ENCODE peak calls at places on chromosome 17, in four cellular contexts. One of them, this sample, is unnamed. For H3K4me1, H3K27me3 and H3K36me3, the result is how much of the 10 kb centered on the place peaks cover.

GRCh38 chr17:2954898-2955445 is 108.4 kb downstream of the OR1D5 start:
- DNase-seq in stomach: peak
- DNase-seq in thoracic aorta: no peak
- DNase-seq in uterus: no peak
- DNase-seq in this sample: no peak

GRCh38 chr17:17088104-17088485 is 45.8 kb downstream of the MPRIP start:
- DNase-seq in stomach: no peak
- DNase-seq in thoracic aorta: no peak
- DNase-seq in uterus: no peak
- DNase-seq in this sample: no peak

GRCh38 chr17:77420476-77420803 is 279.7 kb downstream of the SEC14L1 start:
- DNase-seq in uterus: no peak
- DNase-seq in stomach: no peak
- DNase-seq in thoracic aorta: no peak
- DNase-seq in this sample: no peak

GRCh38 chr17:3528604-3529511 is 28.8 kb downstream of the TRPV3 start:
- DNase-seq in uterus: no peak
- DNase-seq in stomach: no peak
- DNase-seq in thoracic aorta: no peak
- DNase-seq in this sample: peak

GRCh38 chr17:41530062-41531048 is 2.2 kb upstream of the KRT19 start:
- DNase-seq in uterus: peak
- DNase-seq in thoracic aorta: peak
- DNase-seq in stomach: peak
- DNase-seq in this sample: peak

GRCh38 chr17:36525888-36526287 is 8.8 kb downstream of the MYO19 start:
- DNase-seq in stomach: no peak
- DNase-seq in thoracic aorta: no peak
- DNase-seq in uterus: no peak
- DNase-seq in this sample: no peak

GRCh38 chr17:2814499-2815341 is 18.5 kb downstream of the RAP1GAP2 start:
- DNase-seq in thoracic aorta: no peak
- DNase-seq in uterus: no peak
- DNase-seq in stomach: no peak
- DNase-seq in this sample: peak

GRCh38 chr17:72365857-72366415 is 245.1 kb downstream of the SOX9 start:
- DNase-seq in stomach: no peak
- DNase-seq in thoracic aorta: no peak
- DNase-seq in uterus: no peak
- DNase-seq in this sample: no peak

GRCh38 chr17:38674013-38674748 is 576 bp downstream of the EPOP start:
- DNase-seq in thoracic aorta: no peak
- DNase-seq in uterus: no peak
- DNase-seq in stomach: peak
- DNase-seq in this sample: no peak

GRCh38 chr17:56891751-56892150 is 22.1 kb downstream of the TRIM25 start:
- DNase-seq in uterus: no peak
- DNase-seq in stomach: peak
- DNase-seq in thoracic aorta: no peak
- DNase-seq in this sample: no peak

GRCh38 chr17:65541453-65541852 is 20.0 kb downstream of the AXIN2 start:
- DNase-seq in thoracic aorta: no peak
- DNase-seq in uterus: no peak
- DNase-seq in stomach: no peak
- DNase-seq in this sample: no peak

GRCh38 chr17:44689492-44690217 is at the start of gene CCDC43:
- DNase-seq in uterus: peak
- DNase-seq in thoracic aorta: peak
- DNase-seq in stomach: peak
- DNase-seq in this sample: peak

GRCh38 chr17:82302991-82303943 is 14.1 kb downstream of the CD7 start:
- DNase-seq in stomach: no peak
- DNase-seq in thoracic aorta: no peak
- DNase-seq in uterus: no peak
- DNase-seq in this sample: peak

DNA sequence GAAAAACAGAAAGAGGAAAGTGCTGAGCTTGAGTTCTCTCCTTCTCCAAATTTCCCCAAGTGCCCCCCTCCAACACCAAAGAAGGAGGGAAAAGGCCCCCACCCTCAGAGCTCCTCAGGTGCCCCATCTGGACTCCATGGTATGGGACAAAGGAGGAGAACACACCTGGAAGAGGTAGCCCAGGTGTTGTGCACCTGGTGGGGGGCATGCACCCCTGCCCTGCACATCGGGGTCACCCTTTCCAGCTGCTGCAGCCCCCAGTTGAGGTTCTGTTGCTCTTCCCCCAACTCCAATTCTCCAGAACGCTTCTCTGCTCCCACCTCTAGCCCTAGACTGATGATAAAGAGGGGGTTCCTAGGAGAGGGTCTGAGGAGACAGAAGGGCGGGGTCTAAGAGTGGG is 3.0 kb upstream of the COL1A1 start:
- DNase-seq in thoracic aorta: no peak
- DNase-seq in uterus: peak
- DNase-seq in stomach: no peak
- DNase-seq in this sample: no peak
- H3K4me1 ChIP-seq in thoracic aorta: under half
- H3K4me1 ChIP-seq in uterus: under half
- H3K4me1 ChIP-seq in stomach: under half
- H3K4me1 ChIP-seq in this sample: under half

GRCh38 chr17:8482546-8482945 is 46.9 kb downstream of the NDEL1 start:
- DNase-seq in thoracic aorta: no peak
- DNase-seq in stomach: no peak
- DNase-seq in uterus: no peak
- DNase-seq in this sample: no peak
- H3K27me3 ChIP-seq in thoracic aorta: under half
- H3K27me3 ChIP-seq in stomach: under half
- H3K27me3 ChIP-seq in uterus: under half
- H3K27me3 ChIP-seq in this sample: under half

GRCh38 chr17:64155751-64156544 is 26.0 kb upstream of the ERN1 start:
- DNase-seq in uterus: peak
- DNase-seq in stomach: peak
- DNase-seq in thoracic aorta: no peak
- DNase-seq in this sample: no peak

GRCh38 chr17:64154321-64155089 is 24.6 kb upstream of the ERN1 start:
- DNase-seq in uterus: no peak
- DNase-seq in stomach: no peak
- DNase-seq in thoracic aorta: no peak
- DNase-seq in this sample: no peak

GRCh38 chr17:64155090-64155630 is 25.2 kb upstream of the ERN1 start:
- DNase-seq in uterus: no peak
- DNase-seq in stomach: no peak
- DNase-seq in thoracic aorta: no peak
- DNase-seq in this sample: no peak

GRCh38 chr17:64152428-64153125 is 22.6 kb upstream of the ERN1 start:
- DNase-seq in stomach: no peak
- DNase-seq in uterus: no peak
- DNase-seq in thoracic aorta: no peak
- DNase-seq in this sample: peak

GRCh38 chr17:64153565-64153964 is 23.6 kb upstream of the ERN1 start:
- DNase-seq in stomach: no peak
- DNase-seq in uterus: no peak
- DNase-seq in thoracic aorta: no peak
- DNase-seq in this sample: no peak
- H3K36me3 ChIP-seq in stomach: under half
- H3K36me3 ChIP-seq in uterus: under half
- H3K36me3 ChIP-seq in thoracic aorta: under half
- H3K36me3 ChIP-seq in this sample: under half

GRCh38 chr17:73564856-73565255 is 79.4 kb downstream of the SDK2 start:
- DNase-seq in thoracic aorta: no peak
- DNase-seq in stomach: no peak
- DNase-seq in uterus: no peak
- DNase-seq in this sample: no peak
- H3K4me1 ChIP-seq in thoracic aorta: under half
- H3K4me1 ChIP-seq in stomach: under half
- H3K4me1 ChIP-seq in uterus: under half
- H3K4me1 ChIP-seq in this sample: under half

DNA sequence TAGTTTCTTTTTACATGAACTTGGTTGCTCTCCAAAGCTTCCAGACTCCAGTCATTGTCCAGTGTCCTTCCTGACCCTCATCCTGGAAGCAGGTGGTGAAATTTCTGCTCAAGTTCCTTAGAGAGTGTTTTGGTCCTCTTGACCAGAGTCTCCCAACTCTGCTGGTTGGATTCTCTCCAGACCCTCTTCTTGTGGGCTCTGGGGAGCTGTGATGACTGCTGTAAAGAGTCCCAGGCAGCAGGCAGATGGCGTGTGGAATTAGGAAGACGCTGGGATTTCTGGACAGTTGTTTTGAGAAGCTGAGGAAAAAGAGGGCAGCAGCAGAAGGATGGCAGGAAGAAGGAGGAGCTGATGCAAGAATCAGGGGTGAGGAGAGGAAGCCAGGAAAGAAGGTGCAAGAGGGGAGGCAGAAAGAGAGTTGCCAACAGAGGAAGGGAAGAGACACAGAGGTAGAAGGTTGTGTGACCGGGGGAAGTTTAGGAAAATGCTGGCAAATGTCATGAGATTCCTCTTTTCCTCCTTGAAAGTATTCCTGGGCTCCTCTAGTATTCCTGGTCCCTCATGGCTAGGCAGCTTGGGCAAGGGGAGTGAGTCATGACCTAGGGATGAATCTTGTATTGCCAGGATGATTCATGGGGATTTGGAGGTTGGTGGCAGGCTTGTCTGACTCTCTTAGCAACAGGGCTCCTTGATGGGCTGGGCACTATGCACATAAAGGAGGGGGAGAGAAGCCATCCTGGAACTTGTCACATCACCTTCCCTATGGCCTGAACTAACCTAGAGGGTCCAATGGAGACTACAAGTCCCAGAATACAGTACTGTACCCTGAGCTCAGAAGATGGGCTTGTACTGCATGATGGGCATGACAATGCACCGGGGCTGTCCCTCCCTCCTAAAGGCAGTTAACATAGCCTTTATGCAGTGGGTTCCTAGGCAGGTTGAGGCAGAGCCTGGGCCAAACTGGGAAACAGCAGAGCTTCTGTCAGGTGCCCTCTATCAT is 1.9 kb upstream of the SEZ6 start:
- DNase-seq in stomach: no peak
- DNase-seq in thoracic aorta: no peak
- DNase-seq in uterus: no peak
- DNase-seq in this sample: no peak
- H3K27me3 ChIP-seq in stomach: half or more
- H3K27me3 ChIP-seq in thoracic aorta: under half
- H3K27me3 ChIP-seq in uterus: under half
- H3K27me3 ChIP-seq in this sample: under half

DNA sequence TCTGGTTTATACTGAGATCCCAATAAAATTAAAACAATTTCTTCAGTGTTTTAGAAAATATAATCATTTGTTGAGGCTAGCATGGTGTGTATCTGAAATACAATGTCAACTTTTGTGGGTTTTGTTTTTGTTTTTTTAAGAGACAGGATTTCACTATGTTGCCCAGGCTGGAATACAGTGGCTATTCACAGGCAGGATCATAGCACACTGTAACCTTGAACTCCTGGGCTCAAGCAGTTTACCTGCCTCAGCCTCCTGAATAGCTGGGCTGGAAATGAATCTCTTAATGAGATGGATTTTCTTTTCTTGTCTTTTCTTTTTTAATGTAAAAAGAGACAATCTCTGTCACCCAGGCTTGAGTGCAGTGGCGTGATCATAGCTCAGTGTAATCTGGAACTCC is 12.1 kb downstream of the DDX42 start:
- DNase-seq in stomach: no peak
- DNase-seq in uterus: no peak
- DNase-seq in thoracic aorta: no peak
- DNase-seq in this sample: no peak
- H3K36me3 ChIP-seq in stomach: under half
- H3K36me3 ChIP-seq in uterus: under half
- H3K36me3 ChIP-seq in thoracic aorta: under half
- H3K36me3 ChIP-seq in this sample: under half

This sample was measured in small intestine.